ENCODE peak calls at places on chromosomes 6 and 20, in four cellular contexts. Z, G, Y and N are unnamed samples.
A peak's percentile ranks its signal among the peaks of the same experiment; 100 is the strongest.

GRCh38 chr20:58808296-58809046 is 42.2 kb downstream of the GNAS-AS1 start:
- DNase-seq in Z (peak; percentile 67), G (no peak), Y (no peak), N (no peak)

GRCh38 chr6:88566746-88567534 is 396.5 kb downstream of the RNGTT start:
- DNase-seq in Z (no peak), G (no peak), Y (no peak), N (no peak)

GRCh38 chr6:143802833-143803565 is 40.1 kb upstream of the LTV1 start:
- DNase-seq in Z (peak; percentile 29), G (no peak), Y (no peak), N (peak; percentile 53)

GRCh38 chr6:51398793-51399192 is 580.1 kb downstream of the TFAP2B start:
- DNase-seq in Z (no peak), G (no peak), Y (no peak), N (no peak)

GRCh38 chr6:41774841-41775240 is 4.9 kb downstream of the FRS3 start:
- DNase-seq in Z (no peak), G (no peak), Y (no peak), N (no peak)

GRCh38 chr6:72748759-72749158 is 126.9 kb downstream of the KCNQ5 start:
- DNase-seq in Z (peak; percentile 92), G (no peak), Y (no peak), N (peak; percentile 31)

GRCh38 chr6:161214722-161215121 is 59.1 kb downstream of the AGPAT4 start:
- DNase-seq in Z (no peak), G (no peak), Y (no peak), N (no peak)

GRCh38 chr6:130143709-130144108 is 79.0 kb downstream of the SAMD3 start:
- DNase-seq in Z (no peak), G (no peak), Y (no peak), N (peak; percentile 55)

GRCh38 chr6:137970368-137970767 is 103.3 kb downstream of the TNFAIP3 start:
- DNase-seq in Z (no peak), G (no peak), Y (no peak), N (no peak)

GRCh38 chr6:82862543-82862942 is 203.1 kb downstream of the UBE3D start:
- DNase-seq in Z (peak; percentile 87), G (no peak), Y (no peak), N (peak; percentile 70)

GRCh38 chr6:52325695-52326471 is 36.1 kb upstream of the PAQR8 start:
- DNase-seq in Z (no peak), G (no peak), Y (no peak), N (no peak)

GRCh38 chr20:14634666-14635065 is 297.3 kb upstream of the FLRT3 start:
- DNase-seq in Z (no peak), G (no peak), Y (no peak), N (no peak)

GRCh38 chr20:14637441-14637840 is 300.0 kb upstream of the FLRT3 start:
- DNase-seq in Z (no peak), G (no peak), Y (no peak), N (no peak)

GRCh38 chr20:14631011-14631410 is 293.6 kb upstream of the FLRT3 start:
- DNase-seq in Z (no peak), G (no peak), Y (no peak), N (no peak)

GRCh38 chr20:14633507-14633906 is 296.1 kb upstream of the FLRT3 start:
- DNase-seq in Z (no peak), G (no peak), Y (no peak), N (no peak)

DNA sequence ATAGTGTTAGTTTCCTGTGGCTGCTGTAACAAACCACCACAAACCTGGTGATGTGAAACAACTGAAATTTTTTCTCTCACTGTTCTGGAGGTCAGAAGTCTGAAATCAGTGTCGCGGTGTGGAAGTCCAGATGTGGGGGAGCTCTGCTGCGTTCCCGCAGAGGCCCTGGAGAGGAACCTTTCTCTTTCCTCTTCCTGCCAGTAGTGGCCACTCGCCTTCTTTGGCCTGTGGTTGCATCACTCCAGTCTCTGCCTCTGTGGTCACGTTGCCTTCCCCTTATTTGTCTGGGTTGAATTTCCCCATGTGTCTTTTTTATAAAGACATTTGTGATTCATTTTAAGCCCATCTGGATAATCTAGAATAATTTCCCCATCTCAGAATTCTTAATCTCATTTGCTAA is 295.5 kb upstream of the FLRT3 start:
- DNase-seq in Z (no peak), G (no peak), Y (no peak), N (no peak)
- TF ChIP-seq CTCF in Z (no peak), G (no peak), Y (no peak), N (no peak)

GRCh38 chr6:108566406-108566805 is 5.7 kb downstream of the FOXO3 start:
- DNase-seq in Z (no peak), G (no peak), Y (no peak), N (no peak)

GRCh38 chr6:108568101-108568500 is 7.4 kb downstream of the FOXO3 start:
- DNase-seq in Z (no peak), G (no peak), Y (no peak), N (no peak)

GRCh38 chr6:108565091-108565766 is 4.5 kb downstream of the FOXO3 start:
- DNase-seq in Z (no peak), G (no peak), Y (no peak), N (no peak)

GRCh38 chr6:108564178-108564577 is 3.5 kb downstream of the FOXO3 start:
- DNase-seq in Z (peak; percentile 99), G (no peak), Y (no peak), N (peak; percentile 85)

DNA sequence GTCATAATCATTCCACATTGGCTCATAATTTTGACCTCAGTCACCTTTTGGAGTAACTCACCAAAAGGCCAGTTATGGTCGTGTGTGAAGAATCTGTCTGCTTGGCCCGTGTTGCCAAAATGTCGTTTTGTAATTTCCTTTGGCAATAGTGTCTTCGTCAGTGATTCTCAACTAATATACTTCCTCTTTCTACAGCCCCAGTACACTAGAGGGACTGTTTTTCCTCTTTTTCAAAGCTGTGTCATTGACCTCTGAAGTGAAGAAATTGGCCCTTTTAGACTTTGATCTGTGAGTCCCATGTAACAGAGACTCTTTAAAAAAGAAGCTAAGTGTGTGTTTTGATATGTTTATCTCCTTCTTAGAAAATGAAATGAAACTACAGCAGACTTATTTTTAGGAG is 5.2 kb downstream of the FOXO3 start:
- DNase-seq in Z (peak; percentile 53), G (no peak), Y (peak; percentile 90), N (peak; percentile 75)
- H3K4me3 ChIP-seq in Z (no peak overlapping the region), G (peak overlapping the region; percentile 91), Y (no peak overlapping the region), N (no peak overlapping the region)

GRCh38 chr6:35801148-35801547 is 4.0 kb upstream of the LHFPL5 start:
- DNase-seq in Z (no peak), G (no peak), Y (no peak), N (no peak)

GRCh38 chr6:35808688-35809087 is 3.5 kb downstream of the LHFPL5 start:
- DNase-seq in Z (no peak), G (no peak), Y (no peak), N (no peak)

GRCh38 chr6:35810831-35811698 is 5.9 kb downstream of the LHFPL5 start:
- DNase-seq in Z (peak; percentile 72), G (no peak), Y (no peak), N (peak; percentile 80)

DNA sequence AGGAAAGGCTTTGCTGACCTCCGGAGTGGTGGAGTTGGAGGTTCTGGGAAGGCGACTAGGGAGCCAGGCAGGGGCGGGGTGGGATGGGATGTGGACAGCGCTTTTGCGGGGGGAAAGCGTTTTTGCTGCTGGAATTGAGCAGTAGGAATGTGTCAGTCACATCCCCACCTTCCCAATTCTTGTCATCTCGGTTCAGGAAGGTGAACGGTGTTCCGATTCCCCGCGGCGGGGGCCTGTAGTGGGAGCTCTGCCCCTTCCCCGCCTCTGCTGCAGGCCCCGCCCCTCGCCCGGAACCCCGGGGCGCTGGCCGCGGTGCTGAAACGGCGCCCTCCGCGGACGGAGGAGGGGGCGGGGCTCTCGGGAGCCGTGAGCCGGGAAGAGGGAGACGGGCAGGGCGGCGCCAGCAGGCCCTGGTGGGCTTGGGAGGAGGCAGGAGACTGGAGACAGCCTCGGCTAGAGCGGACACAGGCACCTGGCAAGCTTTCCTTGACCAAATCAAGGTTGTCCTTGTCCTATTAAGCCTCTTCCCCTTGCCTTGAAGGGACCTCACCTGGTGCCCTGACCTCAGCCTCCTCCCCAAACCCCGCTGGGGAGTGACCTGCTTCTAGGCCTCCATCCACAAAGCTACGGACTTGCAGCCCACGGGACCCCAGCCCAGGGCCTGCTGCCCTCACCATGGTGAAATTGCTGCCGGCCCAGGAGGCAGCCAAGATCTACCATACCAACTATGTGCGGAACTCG is at the start of gene LHFPL5:
- DNase-seq in Z (no peak), G (peak; percentile 49), Y (no peak), N (peak; percentile 26)
- TF ChIP-seq CTCF in Z (no peak), G (no peak), Y (no peak), N (no peak)

GRCh38 chr6:22035690-22036089 is 261.1 kb downstream of the PRL start:
- DNase-seq in Z (no peak), G (no peak), Y (no peak), N (no peak)

GRCh38 chr6:22036699-22037098 is 260.1 kb downstream of the PRL start:
- DNase-seq in Z (no peak), G (no peak), Y (no peak), N (no peak)

GRCh38 chr6:22030730-22031619 is 265.9 kb downstream of the PRL start:
- DNase-seq in Z (no peak), G (no peak), Y (no peak), N (no peak)

GRCh38 chr6:22041797-22042489 is 254.9 kb downstream of the PRL start:
- DNase-seq in Z (peak; percentile 79), G (no peak), Y (no peak), N (peak; percentile 48)

DNA sequence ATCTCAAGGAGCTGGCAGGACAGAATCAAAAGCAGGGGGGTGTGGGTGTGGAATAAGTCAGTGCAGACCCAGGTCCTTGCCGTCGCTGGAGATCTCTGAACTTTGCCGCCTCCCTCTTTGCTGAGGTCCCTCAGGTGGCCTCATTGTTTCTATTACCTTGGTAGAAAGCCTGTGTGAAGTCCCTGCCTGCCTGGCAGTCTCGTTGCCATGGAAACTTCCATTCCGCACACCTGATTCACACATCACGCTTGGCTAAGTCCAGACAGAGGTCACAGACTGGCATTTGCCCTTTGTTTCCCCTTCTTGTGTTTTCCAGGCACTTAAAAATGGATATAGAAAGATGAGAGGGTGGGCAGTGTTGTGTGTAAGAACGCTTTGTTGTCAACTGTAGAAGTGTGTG is 260.6 kb downstream of the PRL start:
- DNase-seq in Z (peak; percentile 86), G (no peak), Y (no peak), N (peak; percentile 42)
- H3K4me3 ChIP-seq in Z (no peak overlapping the region), G (no peak overlapping the region), Y (no peak overlapping the region), N (no peak overlapping the region)

GRCh38 chr6:139374357-139375238 is at the start of gene CITED2:
- DNase-seq in Z (peak; percentile 88), G (peak; percentile 95), Y (peak; percentile 98), N (peak; percentile 98)

GRCh38 chr6:139376604-139377218 is 2.3 kb upstream of the CITED2 start:
- DNase-seq in Z (peak; percentile 55), G (peak; percentile 82), Y (peak; percentile 86), N (peak; percentile 74)

GRCh38 chr6:139376054-139376355 is 1.6 kb upstream of the CITED2 start:
- DNase-seq in Z (peak; percentile 56), G (no peak), Y (peak; percentile 69), N (no peak)

GRCh38 chr6:139373928-139374356 is 506 bp downstream of the CITED2 start:
- DNase-seq in Z (no peak), G (no peak), Y (no peak), N (no peak)

GRCh38 chr6:139375239-139376053 is 998 bp upstream of the CITED2 start:
- DNase-seq in Z (peak; percentile 97), G (peak; percentile 92), Y (peak; percentile 98), N (peak; percentile 99)
- TF ChIP-seq CTCF in Z (no peak), G (no peak), Y (no peak), N (no peak)

GRCh38 chr6:11374036-11375010 is 141.9 kb upstream of the NEDD9 start:
- DNase-seq in Z (no peak), G (no peak), Y (no peak), N (no peak)
- H3K4me3 ChIP-seq in Z (no peak overlapping the region), G (no peak overlapping the region), Y (no peak overlapping the region), N (no peak overlapping the region)

GRCh38 chr20:38926142-38926933 is at the start of gene FAM83D:
- DNase-seq in Z (peak; percentile 93), G (peak; percentile 94), Y (peak; percentile 98), N (peak; percentile 99)
- TF ChIP-seq CTCF in Z (no peak), G (no peak), Y (no peak), N (no peak)

GRCh38 chr6:84767591-84768201 is 3.3 kb upstream of the TBX18 start:
- DNase-seq in Z (no peak), G (no peak), Y (no peak), N (no peak)
- H3K4me3 ChIP-seq in Z (no peak overlapping the region), G (no peak overlapping the region), Y (no peak overlapping the region), N (peak overlapping the region; percentile 31)